ENCODE peak calls at places on chromosome 14, in eight cellular contexts. P, I, N, D, G, W, O and J are unnamed samples.

GRCh38 chr14:74555476-74556050 is 56.5 kb downstream of the LTBP2 start:
- DNase-seq in P (no peak), W (no peak), I (no peak), G (no peak), N (no peak), O (peak; percentile 39), D (no peak), J (no peak)

GRCh38 chr14:76782885-76783566 is 21.8 kb downstream of the VASH1 start:
- DNase-seq in W (no peak), G (no peak), O (no peak), N (no peak), P (no peak), I (no peak), D (no peak), J (no peak)

GRCh38 chr14:26729851-26730250 is 132.0 kb upstream of the NOVA1 start:
- DNase-seq in D (no peak), O (no peak), N (no peak), W (no peak), G (no peak), P (no peak), I (no peak), J (no peak)

GRCh38 chr14:54444701-54445100 is 3.5 kb upstream of the CNIH1 start:
- DNase-seq in O (no peak), P (no peak), N (no peak), G (no peak), D (no peak), W (no peak), I (no peak), J (no peak)

GRCh38 chr14:84750763-84751554 is 779.0 kb upstream of the FLRT2 start:
- DNase-seq in W (no peak), I (peak; percentile 18), D (no peak), G (no peak), P (no peak), N (no peak), O (no peak), J (no peak)

GRCh38 chr14:73237219-73237785 is at the start of gene PAPLN:
- DNase-seq in O (peak; percentile 70), P (no peak), G (peak; percentile 65), I (no peak), D (no peak), W (no peak), N (peak; percentile 44), J (peak; percentile 71)

GRCh38 chr14:69615471-69616407 is 4.3 kb downstream of the SUSD6 start:
- DNase-seq in P (peak; percentile 50), G (peak; percentile 52), N (peak; percentile 59), I (peak; percentile 45), O (no peak), W (no peak), D (no peak), J (no peak)

GRCh38 chr14:88281447-88281846 is 41.6 kb downstream of the KCNK10 start:
- DNase-seq in N (peak; percentile 72), G (no peak), D (no peak), W (no peak), O (no peak), I (no peak), P (no peak), J (no peak)

GRCh38 chr14:94681300-94682060 is 69.3 kb downstream of the SERPINA3 start:
- DNase-seq in I (no peak), G (peak; percentile 24), O (no peak), P (no peak), D (peak; percentile 39), N (peak; percentile 67), W (no peak), J (peak; percentile 62)

GRCh38 chr14:50531595-50532501 is 521 bp downstream of the MAP4K5 start:
- DNase-seq in P (peak; percentile 24), N (peak; percentile 49), D (no peak), O (peak; percentile 74), I (no peak), G (peak; percentile 47), W (peak; percentile 30), J (peak; percentile 81)

GRCh38 chr14:21874946-21875345 is 201.3 kb upstream of the OR4E1 start:
- DNase-seq in I (no peak), N (no peak), O (no peak), W (no peak), P (no peak), G (no peak), D (no peak), J (no peak)

GRCh38 chr14:51298895-51299294 is 58.8 kb downstream of the TMX1 start:
- DNase-seq in I (no peak), W (no peak), G (no peak), P (no peak), N (no peak), O (no peak), D (no peak), J (no peak)

GRCh38 chr14:39731912-39732311 is 299.7 kb upstream of the FBXO33 start:
- DNase-seq in I (no peak), N (no peak), G (no peak), P (no peak), D (no peak), W (no peak), O (no peak), J (no peak)

GRCh38 chr14:49972199-49972671 is 79.4 kb downstream of the ARF6 start:
- DNase-seq in O (no peak), N (peak; percentile 49), D (peak; percentile 63), W (no peak), G (peak; percentile 79), P (no peak), I (no peak), J (no peak)

GRCh38 chr14:50301914-50302313 is 10.1 kb downstream of the L2HGDH start:
- DNase-seq in W (no peak), O (no peak), P (no peak), N (no peak), G (no peak), D (no peak), I (no peak), J (no peak)

GRCh38 chr14:42732005-42732404 is 1125.3 kb downstream of the LRFN5 start:
- DNase-seq in P (no peak), G (no peak), O (no peak), W (no peak), D (no peak), I (no peak), N (no peak), J (no peak)

GRCh38 chr14:36863271-36863670 is 201.6 kb downstream of the PAX9 start:
- DNase-seq in I (no peak), W (no peak), P (no peak), O (no peak), N (no peak), G (no peak), D (no peak), J (no peak)

GRCh38 chr14:33717866-33718265 is 233.0 kb downstream of the EGLN3 start:
- DNase-seq in N (no peak), W (no peak), P (no peak), D (no peak), G (no peak), O (no peak), I (no peak), J (no peak)

GRCh38 chr14:92551066-92551841 is 37.7 kb downstream of the RIN3 start:
- DNase-seq in P (no peak), W (no peak), G (no peak), N (no peak), D (no peak), I (no peak), O (no peak), J (no peak)

DNA sequence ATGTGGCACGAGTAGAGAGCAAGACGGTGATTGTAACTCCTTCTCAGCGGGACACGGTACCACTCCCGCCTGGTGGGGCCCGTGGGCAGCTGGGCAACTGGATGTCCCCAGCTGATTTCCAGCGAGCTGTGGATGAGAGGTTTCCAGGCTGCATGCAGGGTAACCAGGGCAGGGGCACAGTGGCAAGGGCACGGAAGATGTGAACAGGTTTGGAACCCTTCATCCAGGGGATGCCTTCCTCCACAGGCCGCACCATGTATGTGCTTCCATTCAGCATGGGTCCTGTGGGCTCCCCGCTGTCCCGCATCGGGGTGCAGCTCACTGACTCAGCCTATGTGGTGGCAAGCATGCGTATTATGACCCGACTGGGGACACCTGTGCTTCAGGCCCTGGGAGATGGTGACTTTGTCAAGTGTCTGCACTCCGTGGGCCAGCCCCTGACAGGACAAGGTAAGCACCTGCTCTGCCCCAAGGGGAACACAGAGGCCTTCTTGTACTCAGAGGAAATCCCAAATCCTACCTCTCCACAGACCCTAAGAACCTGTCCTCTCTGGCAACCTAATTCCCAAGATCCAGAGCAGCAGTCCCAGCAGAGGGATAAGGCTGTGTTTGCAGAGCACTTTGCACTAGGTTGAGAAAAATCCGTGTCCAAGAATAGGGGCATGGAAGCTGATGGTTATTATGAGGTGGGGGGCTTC is 4.3 kb downstream of the PCK2 start:
- DNase-seq in P (no peak), D (no peak), G (no peak), W (no peak), I (no peak), N (no peak), O (no peak), J (no peak)
- H3K27ac ChIP-seq in P (no peak overlapping the region), D (no peak overlapping the region), G (no peak overlapping the region), W (no peak overlapping the region), I (no peak overlapping the region), N (peak overlapping the region; percentile 69), O (no peak overlapping the region), J (no peak overlapping the region)

GRCh38 chr14:78327426-78328210 is 157.4 kb downstream of the NRXN3 start:
- DNase-seq in N (no peak), O (no peak), W (no peak), I (no peak), P (no peak), G (no peak), D (no peak), J (no peak)
- H3K27ac ChIP-seq in N (no peak overlapping the region), O (no peak overlapping the region), W (no peak overlapping the region), I (no peak overlapping the region), P (no peak overlapping the region), G (no peak overlapping the region), D (no peak overlapping the region), J (no peak overlapping the region)

GRCh38 chr14:81435578-81436295 is 35.6 kb upstream of the STON2 start:
- DNase-seq in G (peak; percentile 39), W (no peak), D (peak; percentile 18), I (no peak), P (no peak), O (peak; percentile 80), N (peak; percentile 52), J (no peak)

GRCh38 chr14:81433378-81433777 is 33.3 kb upstream of the STON2 start:
- DNase-seq in D (no peak), W (no peak), O (no peak), G (no peak), N (no peak), I (no peak), P (no peak), J (no peak)

GRCh38 chr14:81434230-81434629 is 34.1 kb upstream of the STON2 start:
- DNase-seq in G (no peak), P (no peak), O (no peak), N (no peak), D (no peak), I (no peak), W (no peak), J (no peak)

GRCh38 chr14:81436296-81437138 is 36.4 kb upstream of the STON2 start:
- DNase-seq in I (no peak), O (peak; percentile 90), D (no peak), W (no peak), N (peak; percentile 78), G (peak; percentile 77), P (no peak), J (no peak)

GRCh38 chr14:81435048-81435577 is 35.0 kb upstream of the STON2 start:
- DNase-seq in P (no peak), W (no peak), D (no peak), N (no peak), I (no peak), G (no peak), O (no peak), J (no peak)
- H3K27ac ChIP-seq in P (no peak overlapping the region), W (peak overlapping the region; percentile 85), D (peak overlapping the region; percentile 44), N (no peak overlapping the region), I (no peak overlapping the region), G (no peak overlapping the region), O (peak overlapping the region; percentile 74), J (peak overlapping the region; percentile 59)

GRCh38 chr14:23077962-23078361 is 17.0 kb downstream of the ACIN1 start:
- DNase-seq in I (no peak), O (no peak), W (no peak), N (no peak), G (no peak), P (no peak), D (no peak), J (no peak)
- H3K27ac ChIP-seq in I (peak overlapping the region; percentile 84), O (peak overlapping the region; percentile 72), W (peak overlapping the region; percentile 81), N (no peak overlapping the region), G (peak overlapping the region; percentile 41), P (no peak overlapping the region), D (peak overlapping the region; percentile 77), J (peak overlapping the region; percentile 75)